ENCODE peak calls at places on chromosomes 7 and 10, in nine cellular contexts. One of them, this sample, is unnamed.

GRCh38 chr7:149787428-149788299 is 14.3 kb upstream of the ZNF467 start:
- DNase-seq in foreskin fibroblast: no peak
- DNase-seq in colonic mucosa: no peak
- DNase-seq in brain microvascular endothelial cell: no peak
- DNase-seq in transverse colon: no peak
- DNase-seq in AG04450: no peak
- DNase-seq in left lung: no peak
- DNase-seq in BE2C: no peak
- DNase-seq in DND-41: no peak
- DNase-seq in this sample: peak; percentile 47

GRCh38 chr10:3261921-3262320 is 89.3 kb upstream of the PITRM1 start:
- DNase-seq in foreskin fibroblast: no peak
- DNase-seq in colonic mucosa: no peak
- DNase-seq in brain microvascular endothelial cell: no peak
- DNase-seq in transverse colon: no peak
- DNase-seq in AG04450: no peak
- DNase-seq in left lung: no peak
- DNase-seq in BE2C: no peak
- DNase-seq in DND-41: no peak
- DNase-seq in this sample: no peak

GRCh38 chr7:106542550-106543220 is 118.3 kb downstream of the CCDC71L start:
- DNase-seq in foreskin fibroblast: peak; percentile 92
- DNase-seq in colonic mucosa: peak; percentile 75
- DNase-seq in brain microvascular endothelial cell: peak; percentile 85
- DNase-seq in transverse colon: peak; percentile 73
- DNase-seq in AG04450: peak; percentile 80
- DNase-seq in left lung: no peak
- DNase-seq in BE2C: peak; percentile 73
- DNase-seq in DND-41: peak; percentile 40
- DNase-seq in this sample: peak; percentile 50

GRCh38 chr7:87218941-87219544 is 489 bp downstream of the TMEM243 start:
- DNase-seq in foreskin fibroblast: peak; percentile 76
- DNase-seq in colonic mucosa: peak; percentile 71
- DNase-seq in brain microvascular endothelial cell: no peak
- DNase-seq in transverse colon: peak; percentile 59
- DNase-seq in AG04450: no peak
- DNase-seq in left lung: peak; percentile 90
- DNase-seq in BE2C: peak; percentile 21
- DNase-seq in DND-41: peak; percentile 38
- DNase-seq in this sample: no peak

GRCh38 chr10:29648114-29648982 is 13.6 kb upstream of the SVIL start:
- DNase-seq in foreskin fibroblast: peak; percentile 90
- DNase-seq in colonic mucosa: peak; percentile 70
- DNase-seq in brain microvascular endothelial cell: peak; percentile 62
- DNase-seq in transverse colon: peak; percentile 47
- DNase-seq in AG04450: no peak
- DNase-seq in left lung: no peak
- DNase-seq in BE2C: no peak
- DNase-seq in DND-41: peak; percentile 67
- DNase-seq in this sample: no peak

GRCh38 chr7:128137096-128137655 is 103.9 kb upstream of the LEP start:
- DNase-seq in foreskin fibroblast: peak; percentile 79
- DNase-seq in colonic mucosa: no peak
- DNase-seq in brain microvascular endothelial cell: no peak
- DNase-seq in transverse colon: no peak
- DNase-seq in AG04450: no peak
- DNase-seq in left lung: no peak
- DNase-seq in BE2C: no peak
- DNase-seq in DND-41: no peak
- DNase-seq in this sample: no peak

GRCh38 chr10:65265451-65265954 is 1660.3 kb upstream of the LRRTM3 start:
- DNase-seq in foreskin fibroblast: no peak
- DNase-seq in colonic mucosa: no peak
- DNase-seq in brain microvascular endothelial cell: no peak
- DNase-seq in transverse colon: no peak
- DNase-seq in AG04450: no peak
- DNase-seq in left lung: no peak
- DNase-seq in BE2C: no peak
- DNase-seq in DND-41: no peak
- DNase-seq in this sample: no peak

GRCh38 chr10:98589691-98590090 is 143.0 kb upstream of the HPS1 start:
- DNase-seq in foreskin fibroblast: peak; percentile 10
- DNase-seq in colonic mucosa: no peak
- DNase-seq in brain microvascular endothelial cell: no peak
- DNase-seq in transverse colon: no peak
- DNase-seq in AG04450: no peak
- DNase-seq in left lung: no peak
- DNase-seq in BE2C: no peak
- DNase-seq in DND-41: no peak
- DNase-seq in this sample: no peak

GRCh38 chr7:132433286-132433685 is 143.0 kb downstream of the PLXNA4 start:
- DNase-seq in foreskin fibroblast: no peak
- DNase-seq in colonic mucosa: no peak
- DNase-seq in brain microvascular endothelial cell: no peak
- DNase-seq in transverse colon: no peak
- DNase-seq in AG04450: no peak
- DNase-seq in left lung: no peak
- DNase-seq in BE2C: no peak
- DNase-seq in DND-41: no peak
- DNase-seq in this sample: no peak

GRCh38 chr10:92880912-92881311 is 32.6 kb downstream of the EXOC6 start:
- DNase-seq in foreskin fibroblast: no peak
- DNase-seq in colonic mucosa: no peak
- DNase-seq in brain microvascular endothelial cell: no peak
- DNase-seq in transverse colon: no peak
- DNase-seq in AG04450: no peak
- DNase-seq in left lung: no peak
- DNase-seq in BE2C: no peak
- DNase-seq in DND-41: no peak
- DNase-seq in this sample: no peak

GRCh38 chr10:132536964-132537712 is 449 bp upstream of the INPP5A start:
- DNase-seq in foreskin fibroblast: peak; percentile 100
- DNase-seq in colonic mucosa: peak; percentile 100
- DNase-seq in brain microvascular endothelial cell: peak; percentile 99
- DNase-seq in transverse colon: peak; percentile 100
- DNase-seq in AG04450: peak; percentile 96
- DNase-seq in left lung: peak; percentile 100
- DNase-seq in BE2C: peak; percentile 100
- DNase-seq in DND-41: peak; percentile 100
- DNase-seq in this sample: peak; percentile 100

GRCh38 chr10:103969857-103970627 is 3.1 kb downstream of the SLK start:
- DNase-seq in foreskin fibroblast: peak; percentile 15
- DNase-seq in colonic mucosa: no peak
- DNase-seq in brain microvascular endothelial cell: no peak
- DNase-seq in transverse colon: no peak
- DNase-seq in AG04450: no peak
- DNase-seq in left lung: no peak
- DNase-seq in BE2C: no peak
- DNase-seq in DND-41: no peak
- DNase-seq in this sample: no peak

GRCh38 chr10:127964644-127965043 is 57.7 kb downstream of the PTPRE start:
- DNase-seq in foreskin fibroblast: no peak
- DNase-seq in colonic mucosa: no peak
- DNase-seq in brain microvascular endothelial cell: no peak
- DNase-seq in transverse colon: no peak
- DNase-seq in AG04450: no peak
- DNase-seq in left lung: no peak
- DNase-seq in BE2C: no peak
- DNase-seq in DND-41: no peak
- DNase-seq in this sample: no peak

GRCh38 chr10:44865289-44865671 is 45.9 kb upstream of the TMEM72 start:
- DNase-seq in foreskin fibroblast: no peak
- DNase-seq in colonic mucosa: peak; percentile 39
- DNase-seq in brain microvascular endothelial cell: no peak
- DNase-seq in transverse colon: no peak
- DNase-seq in AG04450: no peak
- DNase-seq in left lung: no peak
- DNase-seq in BE2C: no peak
- DNase-seq in DND-41: no peak
- DNase-seq in this sample: no peak

GRCh38 chr7:33334349-33334748 is 205.0 kb downstream of the BBS9 start:
- DNase-seq in foreskin fibroblast: peak; percentile 25
- DNase-seq in colonic mucosa: no peak
- DNase-seq in brain microvascular endothelial cell: peak; percentile 4
- DNase-seq in transverse colon: no peak
- DNase-seq in AG04450: no peak
- DNase-seq in left lung: no peak
- DNase-seq in BE2C: peak; percentile 13
- DNase-seq in DND-41: no peak
- DNase-seq in this sample: peak; percentile 29

GRCh38 chr10:116741391-116742351 is 695 bp downstream of the HSPA12A start:
- DNase-seq in foreskin fibroblast: peak; percentile 40
- DNase-seq in colonic mucosa: no peak
- DNase-seq in brain microvascular endothelial cell: no peak
- DNase-seq in transverse colon: peak; percentile 18
- DNase-seq in AG04450: no peak
- DNase-seq in left lung: no peak
- DNase-seq in BE2C: peak; percentile 18
- DNase-seq in DND-41: no peak
- DNase-seq in this sample: peak; percentile 19

GRCh38 chr7:88429382-88429781 is 122.7 kb upstream of the STEAP4 start:
- DNase-seq in foreskin fibroblast: peak; percentile 5
- DNase-seq in colonic mucosa: no peak
- DNase-seq in brain microvascular endothelial cell: no peak
- DNase-seq in transverse colon: no peak
- DNase-seq in AG04450: no peak
- DNase-seq in left lung: no peak
- DNase-seq in BE2C: no peak
- DNase-seq in DND-41: no peak
- DNase-seq in this sample: no peak

GRCh38 chr10:71920540-71921318 is 43.5 kb upstream of the CHST3 start:
- DNase-seq in foreskin fibroblast: peak; percentile 41
- DNase-seq in colonic mucosa: peak; percentile 80
- DNase-seq in brain microvascular endothelial cell: peak; percentile 33
- DNase-seq in transverse colon: peak; percentile 67
- DNase-seq in AG04450: no peak
- DNase-seq in left lung: no peak
- DNase-seq in BE2C: no peak
- DNase-seq in DND-41: no peak
- DNase-seq in this sample: no peak

GRCh38 chr7:31814187-31814586 is 127.2 kb downstream of the PPP1R17 start:
- DNase-seq in foreskin fibroblast: no peak
- DNase-seq in colonic mucosa: no peak
- DNase-seq in brain microvascular endothelial cell: peak; percentile 22
- DNase-seq in transverse colon: no peak
- DNase-seq in AG04450: no peak
- DNase-seq in left lung: no peak
- DNase-seq in BE2C: no peak
- DNase-seq in DND-41: no peak
- DNase-seq in this sample: peak; percentile 18
- TF ChIP-seq CTCF in foreskin fibroblast: peak; percentile 4
- TF ChIP-seq CTCF in colonic mucosa: no peak
- TF ChIP-seq CTCF in brain microvascular endothelial cell: peak; percentile 55
- TF ChIP-seq CTCF in transverse colon: no peak
- TF ChIP-seq CTCF in AG04450: peak; percentile 16
- TF ChIP-seq CTCF in left lung: peak; percentile 14
- TF ChIP-seq CTCF in BE2C: no peak
- TF ChIP-seq CTCF in DND-41: no peak
- TF ChIP-seq CTCF in this sample: no peak

GRCh38 chr10:60932756-60933155 is 11.2 kb downstream of the RHOBTB1 start:
- DNase-seq in foreskin fibroblast: no peak
- DNase-seq in colonic mucosa: no peak
- DNase-seq in brain microvascular endothelial cell: no peak
- DNase-seq in transverse colon: no peak
- DNase-seq in AG04450: no peak
- DNase-seq in left lung: no peak
- DNase-seq in BE2C: no peak
- DNase-seq in DND-41: no peak
- DNase-seq in this sample: no peak
- H3K4me3 ChIP-seq in foreskin fibroblast: no peak overlapping the region
- H3K4me3 ChIP-seq in colonic mucosa: no peak overlapping the region
- H3K4me3 ChIP-seq in brain microvascular endothelial cell: no peak overlapping the region
- H3K4me3 ChIP-seq in transverse colon: no peak overlapping the region
- H3K4me3 ChIP-seq in AG04450: no peak overlapping the region
- H3K4me3 ChIP-seq in left lung: no peak overlapping the region
- H3K4me3 ChIP-seq in BE2C: no peak overlapping the region
- H3K4me3 ChIP-seq in DND-41: no peak overlapping the region
- H3K4me3 ChIP-seq in this sample: no peak overlapping the region

GRCh38 chr7:141641876-141642275 is 60.1 kb downstream of the DENND11 start:
- DNase-seq in foreskin fibroblast: no peak
- DNase-seq in colonic mucosa: no peak
- DNase-seq in brain microvascular endothelial cell: no peak
- DNase-seq in transverse colon: no peak
- DNase-seq in AG04450: no peak
- DNase-seq in left lung: no peak
- DNase-seq in BE2C: no peak
- DNase-seq in DND-41: no peak
- DNase-seq in this sample: no peak
- TF ChIP-seq CTCF in foreskin fibroblast: no peak
- TF ChIP-seq CTCF in colonic mucosa: no peak
- TF ChIP-seq CTCF in brain microvascular endothelial cell: peak; percentile 6
- TF ChIP-seq CTCF in transverse colon: no peak
- TF ChIP-seq CTCF in AG04450: no peak
- TF ChIP-seq CTCF in left lung: no peak
- TF ChIP-seq CTCF in BE2C: peak; percentile 10
- TF ChIP-seq CTCF in DND-41: no peak
- TF ChIP-seq CTCF in this sample: peak; percentile 19

GRCh38 chr7:76358478-76359110 is at the start of gene YWHAG:
- DNase-seq in foreskin fibroblast: peak; percentile 96
- DNase-seq in colonic mucosa: peak; percentile 90
- DNase-seq in brain microvascular endothelial cell: peak; percentile 73
- DNase-seq in transverse colon: peak; percentile 92
- DNase-seq in AG04450: peak; percentile 68
- DNase-seq in left lung: peak; percentile 92
- DNase-seq in BE2C: peak; percentile 93
- DNase-seq in DND-41: no peak
- DNase-seq in this sample: peak; percentile 85

GRCh38 chr7:76369011-76369410 is 10.2 kb upstream of the YWHAG start:
- DNase-seq in foreskin fibroblast: no peak
- DNase-seq in colonic mucosa: no peak
- DNase-seq in brain microvascular endothelial cell: no peak
- DNase-seq in transverse colon: no peak
- DNase-seq in AG04450: no peak
- DNase-seq in left lung: no peak
- DNase-seq in BE2C: no peak
- DNase-seq in DND-41: no peak
- DNase-seq in this sample: no peak

GRCh38 chr7:76359111-76359986 is 558 bp upstream of the YWHAG start:
- DNase-seq in foreskin fibroblast: peak; percentile 99
- DNase-seq in colonic mucosa: peak; percentile 98
- DNase-seq in brain microvascular endothelial cell: peak; percentile 97
- DNase-seq in transverse colon: peak; percentile 96
- DNase-seq in AG04450: peak; percentile 98
- DNase-seq in left lung: peak; percentile 99
- DNase-seq in BE2C: peak; percentile 99
- DNase-seq in DND-41: peak; percentile 99
- DNase-seq in this sample: peak; percentile 98

GRCh38 chr7:76368190-76368589 is 9.4 kb upstream of the YWHAG start:
- DNase-seq in foreskin fibroblast: no peak
- DNase-seq in colonic mucosa: no peak
- DNase-seq in brain microvascular endothelial cell: no peak
- DNase-seq in transverse colon: no peak
- DNase-seq in AG04450: no peak
- DNase-seq in left lung: no peak
- DNase-seq in BE2C: no peak
- DNase-seq in DND-41: no peak
- DNase-seq in this sample: no peak

DNA sequence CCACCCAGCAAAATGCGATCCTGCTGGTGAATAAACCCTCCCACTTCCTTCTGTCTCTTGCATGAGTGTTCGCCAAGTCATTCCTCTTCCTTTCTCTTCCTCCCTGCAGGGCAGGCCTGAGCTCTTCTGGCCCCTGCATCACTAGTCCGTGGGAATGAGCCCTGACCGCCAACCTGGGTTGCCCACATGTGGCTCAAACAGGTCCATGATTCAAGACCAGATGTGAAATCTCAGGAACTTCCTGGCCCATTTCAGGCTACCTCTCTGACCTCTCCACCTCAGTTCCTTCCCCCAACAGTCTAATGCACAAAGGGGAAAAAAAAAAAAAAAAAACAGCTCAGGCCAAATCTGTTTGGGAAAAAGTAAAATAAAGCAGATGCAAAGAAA is 5.4 kb upstream of the YWHAG start:
- DNase-seq in foreskin fibroblast: peak; percentile 79
- DNase-seq in colonic mucosa: peak; percentile 34
- DNase-seq in brain microvascular endothelial cell: no peak
- DNase-seq in transverse colon: no peak
- DNase-seq in AG04450: no peak
- DNase-seq in left lung: peak; percentile 58
- DNase-seq in BE2C: no peak
- DNase-seq in DND-41: peak; percentile 59
- DNase-seq in this sample: no peak
- H3K4me3 ChIP-seq in foreskin fibroblast: peak overlapping the region; percentile 13
- H3K4me3 ChIP-seq in colonic mucosa: no peak overlapping the region
- H3K4me3 ChIP-seq in brain microvascular endothelial cell: no peak overlapping the region
- H3K4me3 ChIP-seq in transverse colon: no peak overlapping the region
- H3K4me3 ChIP-seq in AG04450: peak overlapping the region; percentile 3
- H3K4me3 ChIP-seq in left lung: no peak overlapping the region
- H3K4me3 ChIP-seq in BE2C: no peak overlapping the region
- H3K4me3 ChIP-seq in DND-41: no peak overlapping the region
- H3K4me3 ChIP-seq in this sample: no peak overlapping the region

This sample was measured in WERI-Rb-1.